ENCODE peak calls at places on chromosomes 11 and 22, in seven cellular contexts. R, C, E, S, Q, V and I are unnamed samples.
A peak's percentile ranks its signal among the peaks of the same experiment; 100 is the strongest.

GRCh38 chr11:24453129-24453723 is 43.6 kb upstream of the LUZP2 start:
- DNase-seq in R (no peak), C (no peak), E (no peak), S (no peak), Q (peak; percentile 2), V (no peak), I (no peak)

GRCh38 chr11:82797595-82797971 is 63.9 kb upstream of the FAM181B start:
- DNase-seq in R (no peak), C (no peak), E (no peak), S (no peak), Q (no peak), V (no peak), I (no peak)

GRCh38 chr22:34866081-34866480 is 199.9 kb upstream of the ISX start:
- DNase-seq in R (no peak), C (no peak), E (no peak), S (no peak), Q (no peak), V (no peak), I (no peak)

GRCh38 chr22:37533995-37534394 is 14.8 kb upstream of the CARD10 start:
- DNase-seq in R (peak; percentile 84), C (no peak), E (no peak), S (no peak), Q (peak; percentile 74), V (peak; percentile 77), I (no peak)

GRCh38 chr22:35835998-35836691 is 118.5 kb downstream of the APOL5 start:
- DNase-seq in R (peak; percentile 89), C (no peak), E (no peak), S (peak; percentile 75), Q (peak; percentile 83), V (peak; percentile 85), I (peak; percentile 83)

GRCh38 chr22:35736701-35737100 is 19.0 kb downstream of the APOL5 start:
- DNase-seq in R (no peak), C (no peak), E (no peak), S (no peak), Q (no peak), V (no peak), I (no peak)

GRCh38 chr11:3782963-3783362 is 14.4 kb downstream of the NUP98 start:
- DNase-seq in R (no peak), C (no peak), E (no peak), S (no peak), Q (no peak), V (no peak), I (no peak)

GRCh38 chr11:44943118-44943517 is 7.6 kb downstream of the TP53I11 start:
- DNase-seq in R (no peak), C (peak; percentile 49), E (peak; percentile 90), S (no peak), Q (no peak), V (no peak), I (no peak)

GRCh38 chr22:37086184-37086583 is 23.3 kb downstream of the TMPRSS6 start:
- DNase-seq in R (no peak), C (no peak), E (no peak), S (no peak), Q (no peak), V (no peak), I (no peak)

GRCh38 chr11:77152846-77153245 is 24.8 kb downstream of the MYO7A start:
- DNase-seq in R (peak; percentile 23), C (peak; percentile 35), E (no peak), S (no peak), Q (peak; percentile 20), V (no peak), I (no peak)

GRCh38 chr11:2146051-2146450 is 6.9 kb upstream of the IGF2 start:
- DNase-seq in R (no peak), C (no peak), E (no peak), S (no peak), Q (no peak), V (no peak), I (no peak)

GRCh38 chr11:126080206-126080941 is 17.7 kb upstream of the CDON start:
- DNase-seq in R (no peak), C (no peak), E (no peak), S (no peak), Q (no peak), V (no peak), I (no peak)

GRCh38 chr11:73752216-73752867 is 8.5 kb downstream of the RAB6A start:
- DNase-seq in R (no peak), C (no peak), E (no peak), S (no peak), Q (peak; percentile 9), V (no peak), I (no peak)

GRCh38 chr11:27705873-27706820 is 5.9 kb upstream of the BDNF start:
- DNase-seq in R (peak; percentile 40), C (no peak), E (no peak), S (peak; percentile 53), Q (no peak), V (peak; percentile 47), I (no peak)

GRCh38 chr11:32386770-32387377 is 48.5 kb downstream of the WT1 start:
- DNase-seq in R (peak; percentile 63), C (no peak), E (no peak), S (no peak), Q (no peak), V (peak; percentile 65), I (no peak)

GRCh38 chr22:48488149-48488551 is 1339.5 kb downstream of the BRD1 start:
- DNase-seq in R (no peak), C (no peak), E (peak; percentile 47), S (peak; percentile 37), Q (no peak), V (no peak), I (no peak)

GRCh38 chr22:34645375-34645774 is 420.6 kb upstream of the ISX start:
- DNase-seq in R (no peak), C (no peak), E (no peak), S (peak; percentile 1), Q (no peak), V (no peak), I (no peak)

GRCh38 chr22:41762980-41763779 is 37.3 kb upstream of the CCDC134 start:
- DNase-seq in R (peak; percentile 11), C (no peak), E (peak; percentile 79), S (peak; percentile 48), Q (no peak), V (peak; percentile 21), I (no peak)

GRCh38 chr11:116953525-116954284 is 116.3 kb upstream of the APOA1 start:
- DNase-seq in R (no peak), C (no peak), E (no peak), S (no peak), Q (no peak), V (no peak), I (no peak)

GRCh38 chr11:115523727-115524399 is 19.6 kb upstream of the CADM1 start:
- DNase-seq in R (no peak), C (no peak), E (no peak), S (no peak), Q (no peak), V (no peak), I (no peak)

GRCh38 chr11:94201004-94201465 is 72.4 kb downstream of the PANX1 start:
- DNase-seq in R (peak; percentile 92), C (no peak), E (no peak), S (peak; percentile 85), Q (no peak), V (peak; percentile 27), I (no peak)

GRCh38 chr22:25661067-25661466 is 80.9 kb upstream of the MYO18B start:
- DNase-seq in R (peak; percentile 60), C (no peak), E (no peak), S (no peak), Q (no peak), V (peak; percentile 12), I (no peak)
- H3K4me3 ChIP-seq in R (no peak overlapping the region), C (no peak overlapping the region), E (no peak overlapping the region), S (no peak overlapping the region), Q (no peak overlapping the region), V (no peak overlapping the region), I (no peak overlapping the region)

DNA sequence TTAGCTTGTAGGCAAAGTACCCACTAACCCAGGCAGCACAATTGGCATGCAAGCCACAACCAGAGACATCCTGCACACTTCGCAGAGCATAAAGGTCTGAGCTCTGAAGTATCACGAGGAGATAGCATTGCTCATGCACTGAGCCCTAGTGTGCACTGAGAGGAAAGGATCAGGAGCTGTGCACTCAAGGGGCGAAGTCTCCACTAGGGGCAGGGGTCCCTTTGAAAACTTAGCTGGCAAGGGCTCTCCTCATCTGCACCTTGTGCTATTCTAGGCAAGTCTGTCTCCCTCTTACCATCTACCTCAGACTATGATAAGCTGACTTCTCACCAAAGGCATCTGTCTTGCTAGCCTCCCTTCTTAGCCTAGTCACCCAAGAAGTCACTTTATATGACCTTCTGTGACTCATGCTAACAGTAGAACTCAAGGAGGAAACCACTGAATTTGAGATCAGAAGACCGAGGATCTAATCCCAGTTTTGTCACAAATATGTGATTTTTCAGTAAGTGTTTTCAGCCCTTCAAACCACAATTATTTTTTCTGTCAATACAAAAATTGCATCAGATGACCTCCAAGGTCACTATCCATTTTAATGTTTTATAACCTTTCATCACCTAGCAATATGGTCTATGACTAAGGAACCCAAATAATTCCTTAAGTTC is 1078.0 kb downstream of the NTM start:
- DNase-seq in R (peak; percentile 3), C (no peak), E (no peak), S (no peak), Q (no peak), V (peak; percentile 21), I (no peak)
- TF ChIP-seq CTCF in R (no peak), C (no peak), E (no peak), S (no peak), Q (peak; percentile 13), V (no peak), I (no peak)

GRCh38 chr22:46122511-46122971 is 27.8 kb upstream of the PPARA start:
- DNase-seq in R (peak; percentile 55), C (peak; percentile 90), E (peak; percentile 93), S (no peak), Q (no peak), V (peak; percentile 66), I (no peak)
- H3K4me3 ChIP-seq in R (no peak overlapping the region), C (peak overlapping the region; percentile 33), E (no peak overlapping the region), S (no peak overlapping the region), Q (no peak overlapping the region), V (peak overlapping the region; percentile 15), I (no peak overlapping the region)

DNA sequence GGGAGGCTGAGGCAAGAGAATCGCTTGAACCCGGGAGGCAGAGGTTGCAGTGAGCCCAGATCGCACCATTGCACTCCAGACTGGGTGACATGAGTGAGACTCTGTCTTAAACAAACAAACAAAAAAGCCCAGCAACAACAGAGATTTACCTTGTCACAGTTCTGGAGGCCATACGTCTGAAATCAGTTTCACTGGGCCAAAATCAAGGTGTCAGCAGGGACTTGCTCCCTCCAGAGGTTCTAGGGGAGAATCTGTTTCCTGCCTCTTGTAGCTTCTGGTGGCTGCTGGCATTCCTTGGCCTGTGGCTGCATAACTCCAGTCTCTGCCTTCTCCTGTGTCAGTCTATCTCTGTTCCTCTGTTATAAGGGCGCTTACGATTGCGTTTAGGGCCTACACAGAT is 1.5 kb downstream of the DDX10 start:
- DNase-seq in R (no peak), C (no peak), E (no peak), S (no peak), Q (no peak), V (no peak), I (no peak)
- TF ChIP-seq CTCF in R (no peak), C (no peak), E (no peak), S (no peak), Q (no peak), V (no peak), I (no peak)